ENCODE peak calls at places on chromosomes 5 and 9, in seven cellular contexts. One of them, this sample, is unnamed.

GRCh38 chr5:33258553-33258952 is 182.2 kb upstream of the TARS1 start:
- DNase-seq in fibroblast of lung: peak
- DNase-seq in astrocyte of the spinal cord: no peak
- DNase-seq in amygdala: no peak
- DNase-seq in cardiac muscle cell: no peak
- DNase-seq in glomerular endothelial cell: no peak
- DNase-seq in GM03348: peak
- DNase-seq in this sample: no peak

GRCh38 chr9:76194896-76195295 is 199.3 kb downstream of the RFK start:
- DNase-seq in fibroblast of lung: peak
- DNase-seq in GM03348: no peak
- DNase-seq in astrocyte of the spinal cord: peak
- DNase-seq in cardiac muscle cell: no peak
- DNase-seq in amygdala: no peak
- DNase-seq in glomerular endothelial cell: no peak
- DNase-seq in this sample: no peak

GRCh38 chr5:81778642-81779041 is 27.7 kb upstream of the SSBP2 start:
- DNase-seq in astrocyte of the spinal cord: peak
- DNase-seq in glomerular endothelial cell: no peak
- DNase-seq in GM03348: peak
- DNase-seq in fibroblast of lung: peak
- DNase-seq in amygdala: no peak
- DNase-seq in cardiac muscle cell: peak
- DNase-seq in this sample: peak

GRCh38 chr5:132253008-132253441 is 4.5 kb upstream of the PDLIM4 start:
- DNase-seq in GM03348: no peak
- DNase-seq in amygdala: no peak
- DNase-seq in fibroblast of lung: no peak
- DNase-seq in glomerular endothelial cell: no peak
- DNase-seq in cardiac muscle cell: no peak
- DNase-seq in astrocyte of the spinal cord: no peak
- DNase-seq in this sample: no peak

GRCh38 chr5:2751592-2752021 is at the start of gene IRX2:
- DNase-seq in amygdala: peak
- DNase-seq in cardiac muscle cell: peak
- DNase-seq in fibroblast of lung: peak
- DNase-seq in glomerular endothelial cell: no peak
- DNase-seq in astrocyte of the spinal cord: peak
- DNase-seq in GM03348: peak
- DNase-seq in this sample: peak

GRCh38 chr9:136013116-136013515 is 51.9 kb upstream of the UBAC1 start:
- DNase-seq in fibroblast of lung: no peak
- DNase-seq in glomerular endothelial cell: no peak
- DNase-seq in cardiac muscle cell: no peak
- DNase-seq in GM03348: no peak
- DNase-seq in astrocyte of the spinal cord: no peak
- DNase-seq in amygdala: no peak
- DNase-seq in this sample: no peak

GRCh38 chr5:85096426-85096825 is 711.7 kb upstream of the EDIL3 start:
- DNase-seq in astrocyte of the spinal cord: peak
- DNase-seq in fibroblast of lung: peak
- DNase-seq in cardiac muscle cell: no peak
- DNase-seq in amygdala: no peak
- DNase-seq in GM03348: no peak
- DNase-seq in glomerular endothelial cell: no peak
- DNase-seq in this sample: no peak

GRCh38 chr5:173245319-173246134 is 10.5 kb upstream of the NKX2-5 start:
- DNase-seq in GM03348: no peak
- DNase-seq in glomerular endothelial cell: no peak
- DNase-seq in amygdala: no peak
- DNase-seq in fibroblast of lung: no peak
- DNase-seq in astrocyte of the spinal cord: no peak
- DNase-seq in cardiac muscle cell: no peak
- DNase-seq in this sample: no peak

GRCh38 chr9:80874276-80874675 is 815.1 kb downstream of the TLE1 start:
- DNase-seq in astrocyte of the spinal cord: peak
- DNase-seq in fibroblast of lung: peak
- DNase-seq in GM03348: peak
- DNase-seq in glomerular endothelial cell: no peak
- DNase-seq in cardiac muscle cell: peak
- DNase-seq in amygdala: no peak
- DNase-seq in this sample: no peak

GRCh38 chr9:136700309-136700708 is 12.1 kb upstream of the DIPK1B start:
- DNase-seq in glomerular endothelial cell: no peak
- DNase-seq in fibroblast of lung: peak
- DNase-seq in cardiac muscle cell: peak
- DNase-seq in GM03348: no peak
- DNase-seq in astrocyte of the spinal cord: peak
- DNase-seq in amygdala: no peak
- DNase-seq in this sample: no peak

GRCh38 chr9:137462396-137463193 is 3.5 kb upstream of the NSMF start:
- DNase-seq in GM03348: no peak
- DNase-seq in fibroblast of lung: no peak
- DNase-seq in glomerular endothelial cell: no peak
- DNase-seq in astrocyte of the spinal cord: no peak
- DNase-seq in cardiac muscle cell: no peak
- DNase-seq in amygdala: no peak
- DNase-seq in this sample: no peak

GRCh38 chr9:33288828-33289483 is 1.4 kb upstream of the NFX1 start:
- DNase-seq in cardiac muscle cell: no peak
- DNase-seq in astrocyte of the spinal cord: no peak
- DNase-seq in GM03348: no peak
- DNase-seq in glomerular endothelial cell: no peak
- DNase-seq in amygdala: no peak
- DNase-seq in fibroblast of lung: no peak
- DNase-seq in this sample: no peak

GRCh38 chr5:17216176-17216973 is 1.1 kb upstream of the BASP1 start:
- DNase-seq in amygdala: peak
- DNase-seq in fibroblast of lung: peak
- DNase-seq in cardiac muscle cell: peak
- DNase-seq in astrocyte of the spinal cord: peak
- DNase-seq in GM03348: peak
- DNase-seq in glomerular endothelial cell: peak
- DNase-seq in this sample: peak

GRCh38 chr9:12060811-12061210 is 632.4 kb upstream of the TYRP1 start:
- DNase-seq in amygdala: no peak
- DNase-seq in fibroblast of lung: no peak
- DNase-seq in cardiac muscle cell: no peak
- DNase-seq in glomerular endothelial cell: no peak
- DNase-seq in astrocyte of the spinal cord: no peak
- DNase-seq in GM03348: no peak
- DNase-seq in this sample: no peak

GRCh38 chr5:77431286-77431685 is 60.8 kb downstream of the WDR41 start:
- DNase-seq in amygdala: no peak
- DNase-seq in fibroblast of lung: peak
- DNase-seq in cardiac muscle cell: no peak
- DNase-seq in glomerular endothelial cell: no peak
- DNase-seq in GM03348: no peak
- DNase-seq in astrocyte of the spinal cord: peak
- DNase-seq in this sample: no peak

GRCh38 chr5:95723632-95724369 is 7.3 kb upstream of the RHOBTB3 start:
- DNase-seq in GM03348: peak
- DNase-seq in cardiac muscle cell: peak
- DNase-seq in glomerular endothelial cell: no peak
- DNase-seq in amygdala: no peak
- DNase-seq in fibroblast of lung: peak
- DNase-seq in astrocyte of the spinal cord: no peak
- DNase-seq in this sample: no peak

GRCh38 chr5:56625577-56625976 is 189.8 kb upstream of the MAP3K1 start:
- DNase-seq in glomerular endothelial cell: no peak
- DNase-seq in GM03348: peak
- DNase-seq in amygdala: no peak
- DNase-seq in cardiac muscle cell: peak
- DNase-seq in astrocyte of the spinal cord: peak
- DNase-seq in fibroblast of lung: peak
- DNase-seq in this sample: no peak

GRCh38 chr5:122779451-122779850 is 4.6 kb downstream of the SNX2 start:
- DNase-seq in fibroblast of lung: peak
- DNase-seq in amygdala: no peak
- DNase-seq in glomerular endothelial cell: no peak
- DNase-seq in astrocyte of the spinal cord: no peak
- DNase-seq in GM03348: no peak
- DNase-seq in cardiac muscle cell: peak
- DNase-seq in this sample: no peak

GRCh38 chr5:134968055-134968454 is 348 bp downstream of the CATSPER3 start:
- DNase-seq in GM03348: no peak
- DNase-seq in astrocyte of the spinal cord: no peak
- DNase-seq in amygdala: no peak
- DNase-seq in cardiac muscle cell: no peak
- DNase-seq in glomerular endothelial cell: no peak
- DNase-seq in fibroblast of lung: no peak
- DNase-seq in this sample: no peak

GRCh38 chr9:89718176-89718575 is 113.4 kb downstream of the GADD45G start:
- DNase-seq in glomerular endothelial cell: no peak
- DNase-seq in astrocyte of the spinal cord: no peak
- DNase-seq in GM03348: no peak
- DNase-seq in fibroblast of lung: no peak
- DNase-seq in cardiac muscle cell: no peak
- DNase-seq in amygdala: no peak
- DNase-seq in this sample: no peak

GRCh38 chr9:70488098-70488792 is 73.8 kb upstream of the KLF9 start:
- DNase-seq in glomerular endothelial cell: no peak
- DNase-seq in cardiac muscle cell: no peak
- DNase-seq in fibroblast of lung: no peak
- DNase-seq in astrocyte of the spinal cord: no peak
- DNase-seq in GM03348: no peak
- DNase-seq in amygdala: no peak
- DNase-seq in this sample: no peak

GRCh38 chr5:90307386-90308181 is 102.0 kb downstream of the CETN3 start:
- DNase-seq in glomerular endothelial cell: no peak
- DNase-seq in amygdala: no peak
- DNase-seq in fibroblast of lung: peak
- DNase-seq in astrocyte of the spinal cord: no peak
- DNase-seq in GM03348: no peak
- DNase-seq in cardiac muscle cell: no peak
- DNase-seq in this sample: no peak

GRCh38 chr5:56480305-56481146 is 247.4 kb upstream of the ANKRD55 start:
- DNase-seq in glomerular endothelial cell: no peak
- DNase-seq in fibroblast of lung: peak
- DNase-seq in astrocyte of the spinal cord: peak
- DNase-seq in GM03348: peak
- DNase-seq in cardiac muscle cell: peak
- DNase-seq in amygdala: peak
- DNase-seq in this sample: peak

GRCh38 chr5:125526940-125527339 is 780.5 kb upstream of the ZNF608 start:
- DNase-seq in astrocyte of the spinal cord: peak
- DNase-seq in fibroblast of lung: peak
- DNase-seq in glomerular endothelial cell: no peak
- DNase-seq in cardiac muscle cell: peak
- DNase-seq in amygdala: no peak
- DNase-seq in GM03348: no peak
- DNase-seq in this sample: no peak

GRCh38 chr9:128554155-128554862 is 1.9 kb downstream of the SPTAN1 start:
- DNase-seq in amygdala: no peak
- DNase-seq in astrocyte of the spinal cord: peak
- DNase-seq in cardiac muscle cell: peak
- DNase-seq in glomerular endothelial cell: no peak
- DNase-seq in fibroblast of lung: peak
- DNase-seq in GM03348: peak
- DNase-seq in this sample: no peak

GRCh38 chr9:31950756-31951155 is 433.7 kb upstream of the ACO1 start:
- DNase-seq in GM03348: no peak
- DNase-seq in amygdala: no peak
- DNase-seq in glomerular endothelial cell: no peak
- DNase-seq in astrocyte of the spinal cord: no peak
- DNase-seq in cardiac muscle cell: no peak
- DNase-seq in fibroblast of lung: no peak
- DNase-seq in this sample: no peak

This sample was measured in C1 segment of cervical spinal cord.